ENCODE peak calls at places on chromosome 18, in seven cellular contexts. One of them, this sample, is unnamed.

GRCh38 chr18:7979714-7980113 is 412.6 kb downstream of the PTPRM start:
- DNase-seq in HCT116: no peak
- DNase-seq in breast epithelium: no peak
- DNase-seq in stomach: no peak
- DNase-seq in K562: no peak
- DNase-seq in endothelial cell of umbilical vein: no peak
- DNase-seq in suprapubic skin: no peak
- DNase-seq in this sample: no peak

GRCh38 chr18:64966667-64967066 is 784.1 kb upstream of the CDH7 start:
- DNase-seq in endothelial cell of umbilical vein: no peak
- DNase-seq in stomach: no peak
- DNase-seq in HCT116: no peak
- DNase-seq in K562: no peak
- DNase-seq in breast epithelium: no peak
- DNase-seq in suprapubic skin: no peak
- DNase-seq in this sample: no peak

GRCh38 chr18:61851940-61852451 is 40.8 kb downstream of the RNF152 start:
- DNase-seq in K562: no peak
- DNase-seq in suprapubic skin: no peak
- DNase-seq in endothelial cell of umbilical vein: no peak
- DNase-seq in breast epithelium: no peak
- DNase-seq in stomach: no peak
- DNase-seq in HCT116: no peak
- DNase-seq in this sample: no peak

GRCh38 chr18:12455511-12455910 is 47.8 kb downstream of the PRELID3A start:
- DNase-seq in breast epithelium: no peak
- DNase-seq in stomach: no peak
- DNase-seq in K562: no peak
- DNase-seq in endothelial cell of umbilical vein: no peak
- DNase-seq in suprapubic skin: no peak
- DNase-seq in HCT116: no peak
- DNase-seq in this sample: no peak

GRCh38 chr18:26717123-26717522 is 148.4 kb downstream of the AQP4 start:
- DNase-seq in breast epithelium: no peak
- DNase-seq in suprapubic skin: no peak
- DNase-seq in endothelial cell of umbilical vein: no peak
- DNase-seq in stomach: no peak
- DNase-seq in K562: no peak
- DNase-seq in HCT116: no peak
- DNase-seq in this sample: no peak

GRCh38 chr18:66560092-66560491 is 43.8 kb downstream of the CDH19 start:
- DNase-seq in suprapubic skin: no peak
- DNase-seq in K562: no peak
- DNase-seq in breast epithelium: no peak
- DNase-seq in HCT116: no peak
- DNase-seq in endothelial cell of umbilical vein: peak
- DNase-seq in stomach: no peak
- DNase-seq in this sample: peak

GRCh38 chr18:55346961-55347740 is 240.8 kb downstream of the TCF4 start:
- DNase-seq in K562: no peak
- DNase-seq in breast epithelium: no peak
- DNase-seq in HCT116: no peak
- DNase-seq in stomach: no peak
- DNase-seq in suprapubic skin: no peak
- DNase-seq in endothelial cell of umbilical vein: no peak
- DNase-seq in this sample: no peak

GRCh38 chr18:31490387-31490786 is 7.6 kb upstream of the DSG2 start:
- DNase-seq in breast epithelium: no peak
- DNase-seq in suprapubic skin: no peak
- DNase-seq in HCT116: no peak
- DNase-seq in endothelial cell of umbilical vein: no peak
- DNase-seq in stomach: no peak
- DNase-seq in K562: no peak
- DNase-seq in this sample: no peak

GRCh38 chr18:12041561-12041960 is 52.1 kb upstream of the ANKRD62 start:
- DNase-seq in breast epithelium: no peak
- DNase-seq in K562: no peak
- DNase-seq in HCT116: no peak
- DNase-seq in endothelial cell of umbilical vein: no peak
- DNase-seq in stomach: no peak
- DNase-seq in suprapubic skin: no peak
- DNase-seq in this sample: no peak

GRCh38 chr18:44709297-44710117 is 28.8 kb downstream of the SETBP1 start:
- DNase-seq in K562: no peak
- DNase-seq in endothelial cell of umbilical vein: no peak
- DNase-seq in suprapubic skin: no peak
- DNase-seq in HCT116: no peak
- DNase-seq in stomach: no peak
- DNase-seq in breast epithelium: no peak
- DNase-seq in this sample: no peak

GRCh38 chr18:41121116-41121826 is 833.8 kb upstream of the PIK3C3 start:
- DNase-seq in K562: no peak
- DNase-seq in endothelial cell of umbilical vein: peak
- DNase-seq in breast epithelium: no peak
- DNase-seq in suprapubic skin: no peak
- DNase-seq in stomach: no peak
- DNase-seq in HCT116: no peak
- DNase-seq in this sample: peak

GRCh38 chr18:32911660-32912284 is 138.9 kb upstream of the KLHL14 start:
- DNase-seq in endothelial cell of umbilical vein: no peak
- DNase-seq in breast epithelium: no peak
- DNase-seq in HCT116: no peak
- DNase-seq in K562: no peak
- DNase-seq in suprapubic skin: no peak
- DNase-seq in stomach: no peak
- DNase-seq in this sample: no peak

GRCh38 chr18:25134858-25135257 is 217.1 kb downstream of the ZNF521 start:
- DNase-seq in suprapubic skin: no peak
- DNase-seq in breast epithelium: no peak
- DNase-seq in K562: no peak
- DNase-seq in stomach: no peak
- DNase-seq in endothelial cell of umbilical vein: no peak
- DNase-seq in HCT116: no peak
- DNase-seq in this sample: no peak

GRCh38 chr18:3966246-3966984 is 488.7 kb downstream of the DLGAP1 start:
- DNase-seq in stomach: no peak
- DNase-seq in suprapubic skin: no peak
- DNase-seq in K562: no peak
- DNase-seq in breast epithelium: no peak
- DNase-seq in HCT116: no peak
- DNase-seq in endothelial cell of umbilical vein: no peak
- DNase-seq in this sample: no peak

GRCh38 chr18:23071285-23071684 is 64.0 kb upstream of the CABLES1 start:
- DNase-seq in endothelial cell of umbilical vein: no peak
- DNase-seq in HCT116: no peak
- DNase-seq in K562: no peak
- DNase-seq in suprapubic skin: no peak
- DNase-seq in breast epithelium: no peak
- DNase-seq in stomach: peak
- DNase-seq in this sample: peak
- TF ChIP-seq POLR2AphosphoS5 in endothelial cell of umbilical vein: no peak
- TF ChIP-seq POLR2AphosphoS5 in HCT116: no peak
- TF ChIP-seq POLR2AphosphoS5 in K562: no peak
- TF ChIP-seq POLR2AphosphoS5 in suprapubic skin: no peak
- TF ChIP-seq POLR2AphosphoS5 in breast epithelium: no peak
- TF ChIP-seq POLR2AphosphoS5 in stomach: no peak
- TF ChIP-seq POLR2AphosphoS5 in this sample: no peak

DNA sequence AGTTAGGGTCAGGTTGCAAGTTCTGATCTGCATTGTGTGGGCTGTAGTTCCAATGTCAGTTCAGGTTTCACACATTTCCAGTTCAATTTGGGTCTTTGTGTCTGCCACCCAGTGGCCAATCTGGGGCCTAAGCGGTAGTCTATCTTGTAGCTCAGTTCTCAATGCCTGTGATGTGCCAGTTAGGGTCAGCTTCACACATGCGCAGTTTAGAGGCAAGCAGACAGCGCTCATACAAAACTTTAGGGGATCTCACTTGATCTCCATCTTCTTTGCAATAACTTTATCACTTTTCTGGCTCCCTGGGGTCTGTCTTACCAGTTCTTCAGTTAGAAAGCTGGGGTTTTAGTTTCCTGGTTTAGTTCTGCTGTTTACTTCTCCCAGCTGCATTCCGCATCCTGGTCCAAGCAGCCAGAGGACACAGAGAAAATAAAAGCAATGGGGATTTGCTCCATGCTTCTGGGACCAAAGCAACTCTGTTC is 11.0 kb upstream of the ZNF24 start:
- DNase-seq in breast epithelium: no peak
- DNase-seq in K562: no peak
- DNase-seq in HCT116: peak
- DNase-seq in suprapubic skin: peak
- DNase-seq in endothelial cell of umbilical vein: peak
- DNase-seq in stomach: peak
- DNase-seq in this sample: peak
- TF ChIP-seq POLR2AphosphoS5 in breast epithelium: no peak
- TF ChIP-seq POLR2AphosphoS5 in K562: no peak
- TF ChIP-seq POLR2AphosphoS5 in HCT116: no peak
- TF ChIP-seq POLR2AphosphoS5 in suprapubic skin: no peak
- TF ChIP-seq POLR2AphosphoS5 in endothelial cell of umbilical vein: no peak
- TF ChIP-seq POLR2AphosphoS5 in stomach: no peak
- TF ChIP-seq POLR2AphosphoS5 in this sample: peak

GRCh38 chr18:23994361-23994902 is 20.1 kb upstream of the TTC39C start:
- DNase-seq in suprapubic skin: peak
- DNase-seq in K562: no peak
- DNase-seq in stomach: no peak
- DNase-seq in HCT116: peak
- DNase-seq in breast epithelium: no peak
- DNase-seq in endothelial cell of umbilical vein: peak
- DNase-seq in this sample: peak
- TF ChIP-seq POLR2AphosphoS5 in suprapubic skin: no peak
- TF ChIP-seq POLR2AphosphoS5 in K562: no peak
- TF ChIP-seq POLR2AphosphoS5 in stomach: no peak
- TF ChIP-seq POLR2AphosphoS5 in HCT116: no peak
- TF ChIP-seq POLR2AphosphoS5 in breast epithelium: no peak
- TF ChIP-seq POLR2AphosphoS5 in endothelial cell of umbilical vein: no peak
- TF ChIP-seq POLR2AphosphoS5 in this sample: peak

GRCh38 chr18:34223164-34223892 is 1.4 kb downstream of the NOL4 start:
- DNase-seq in endothelial cell of umbilical vein: no peak
- DNase-seq in breast epithelium: no peak
- DNase-seq in K562: no peak
- DNase-seq in HCT116: no peak
- DNase-seq in stomach: no peak
- DNase-seq in suprapubic skin: no peak
- DNase-seq in this sample: no peak
- TF ChIP-seq POLR2AphosphoS5 in endothelial cell of umbilical vein: no peak
- TF ChIP-seq POLR2AphosphoS5 in breast epithelium: no peak
- TF ChIP-seq POLR2AphosphoS5 in K562: no peak
- TF ChIP-seq POLR2AphosphoS5 in HCT116: no peak
- TF ChIP-seq POLR2AphosphoS5 in stomach: no peak
- TF ChIP-seq POLR2AphosphoS5 in suprapubic skin: no peak
- TF ChIP-seq POLR2AphosphoS5 in this sample: no peak

DNA sequence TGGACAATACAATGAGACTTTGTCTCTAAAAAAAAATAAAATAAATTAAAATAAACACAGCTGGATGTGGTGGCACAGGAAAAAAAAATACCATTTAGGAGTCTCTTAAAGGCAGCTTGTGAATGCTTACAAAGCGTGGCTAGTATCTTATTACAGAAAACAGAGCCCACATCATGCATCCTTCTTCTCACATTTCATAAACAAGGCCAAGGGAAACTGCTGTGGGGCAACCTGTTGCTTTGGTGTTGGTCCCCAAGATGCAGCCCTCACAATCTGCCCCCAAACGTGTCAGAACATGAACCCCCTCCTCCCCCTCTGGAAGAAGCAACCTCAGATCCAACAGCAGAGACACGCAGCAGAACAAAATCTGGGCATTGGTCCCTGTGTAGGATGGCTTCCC is 2.6 kb downstream of the SLC14A1 start:
- DNase-seq in stomach: no peak
- DNase-seq in endothelial cell of umbilical vein: no peak
- DNase-seq in HCT116: no peak
- DNase-seq in K562: no peak
- DNase-seq in suprapubic skin: no peak
- DNase-seq in breast epithelium: no peak
- DNase-seq in this sample: no peak
- TF ChIP-seq POLR2AphosphoS5 in stomach: no peak
- TF ChIP-seq POLR2AphosphoS5 in endothelial cell of umbilical vein: no peak
- TF ChIP-seq POLR2AphosphoS5 in HCT116: no peak
- TF ChIP-seq POLR2AphosphoS5 in K562: no peak
- TF ChIP-seq POLR2AphosphoS5 in suprapubic skin: no peak
- TF ChIP-seq POLR2AphosphoS5 in breast epithelium: no peak
- TF ChIP-seq POLR2AphosphoS5 in this sample: peak

GRCh38 chr18:76354348-76354747 is 140.7 kb downstream of the ZNF516 start:
- DNase-seq in breast epithelium: no peak
- DNase-seq in stomach: no peak
- DNase-seq in endothelial cell of umbilical vein: peak
- DNase-seq in suprapubic skin: no peak
- DNase-seq in K562: no peak
- DNase-seq in HCT116: no peak
- DNase-seq in this sample: no peak

GRCh38 chr18:76350134-76351025 is 144.7 kb downstream of the ZNF516 start:
- DNase-seq in stomach: no peak
- DNase-seq in endothelial cell of umbilical vein: no peak
- DNase-seq in K562: no peak
- DNase-seq in HCT116: no peak
- DNase-seq in suprapubic skin: no peak
- DNase-seq in breast epithelium: no peak
- DNase-seq in this sample: no peak

GRCh38 chr18:76353500-76353899 is 141.5 kb downstream of the ZNF516 start:
- DNase-seq in stomach: no peak
- DNase-seq in suprapubic skin: no peak
- DNase-seq in HCT116: no peak
- DNase-seq in K562: no peak
- DNase-seq in endothelial cell of umbilical vein: no peak
- DNase-seq in breast epithelium: no peak
- DNase-seq in this sample: no peak

GRCh38 chr18:76353046-76353445 is 142.0 kb downstream of the ZNF516 start:
- DNase-seq in endothelial cell of umbilical vein: no peak
- DNase-seq in HCT116: no peak
- DNase-seq in K562: no peak
- DNase-seq in suprapubic skin: no peak
- DNase-seq in stomach: no peak
- DNase-seq in breast epithelium: no peak
- DNase-seq in this sample: no peak

DNA sequence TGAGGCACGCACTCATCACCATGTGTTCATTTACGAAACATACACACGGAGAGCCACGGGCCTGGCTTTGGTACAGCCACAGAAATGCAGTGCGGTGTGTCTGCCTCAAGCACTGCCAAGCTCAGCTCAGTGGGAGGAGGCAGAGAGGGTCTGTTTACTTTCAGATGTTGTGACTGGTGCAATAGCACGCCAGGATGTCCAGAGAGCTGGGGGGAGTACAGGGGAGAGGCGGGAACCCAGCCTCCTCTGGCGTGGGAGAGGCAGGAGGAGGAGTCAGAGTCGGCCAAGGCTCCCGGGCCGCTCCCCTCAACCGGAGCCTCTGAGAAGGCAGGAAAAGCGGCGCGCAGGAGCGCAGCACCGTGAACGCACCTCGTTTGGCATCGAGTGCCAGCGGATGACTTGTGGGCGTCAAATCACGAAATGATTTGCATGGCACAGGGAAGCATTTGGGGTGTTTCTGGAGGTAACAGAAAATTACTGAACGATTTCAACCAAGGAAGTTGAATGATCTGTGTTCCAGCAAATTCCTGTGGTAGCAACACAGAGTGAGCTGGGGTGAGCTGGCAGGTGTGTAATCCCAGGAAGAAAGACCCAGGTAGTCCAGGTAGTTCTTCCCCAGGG is 143.0 kb downstream of the ZNF516 start:
- DNase-seq in stomach: no peak
- DNase-seq in HCT116: no peak
- DNase-seq in endothelial cell of umbilical vein: no peak
- DNase-seq in K562: no peak
- DNase-seq in suprapubic skin: peak
- DNase-seq in breast epithelium: no peak
- DNase-seq in this sample: peak
- TF ChIP-seq POLR2AphosphoS5 in stomach: peak
- TF ChIP-seq POLR2AphosphoS5 in HCT116: no peak
- TF ChIP-seq POLR2AphosphoS5 in endothelial cell of umbilical vein: no peak
- TF ChIP-seq POLR2AphosphoS5 in K562: no peak
- TF ChIP-seq POLR2AphosphoS5 in suprapubic skin: no peak
- TF ChIP-seq POLR2AphosphoS5 in breast epithelium: peak
- TF ChIP-seq POLR2AphosphoS5 in this sample: peak

GRCh38 chr18:28875059-28875458 is 698.1 kb upstream of the CDH2 start:
- DNase-seq in suprapubic skin: no peak
- DNase-seq in stomach: no peak
- DNase-seq in HCT116: no peak
- DNase-seq in K562: no peak
- DNase-seq in breast epithelium: no peak
- DNase-seq in endothelial cell of umbilical vein: no peak
- DNase-seq in this sample: no peak
- TF ChIP-seq POLR2AphosphoS5 in suprapubic skin: no peak
- TF ChIP-seq POLR2AphosphoS5 in stomach: no peak
- TF ChIP-seq POLR2AphosphoS5 in HCT116: no peak
- TF ChIP-seq POLR2AphosphoS5 in K562: no peak
- TF ChIP-seq POLR2AphosphoS5 in breast epithelium: no peak
- TF ChIP-seq POLR2AphosphoS5 in endothelial cell of umbilical vein: no peak
- TF ChIP-seq POLR2AphosphoS5 in this sample: no peak